ENCODE peak calls at places on chromosomes 16 and 17, in five cellular contexts. X, Q, A, D and H are unnamed samples.

GRCh38 chr16:50440991-50441390 is 72.2 kb upstream of the BRD7 start:
- DNase-seq in D (no peak), A (no peak), X (no peak), Q (peak), H (no peak)

GRCh38 chr16:2364638-2365210 is 24.2 kb upstream of the ABCA3 start:
- DNase-seq in Q (no peak), D (no peak), A (no peak), X (no peak), H (no peak)

GRCh38 chr16:49749816-49750215 is 106.1 kb downstream of the ZNF423 start:
- DNase-seq in Q (no peak), D (no peak), A (no peak), X (no peak), H (no peak)

GRCh38 chr16:66369055-66369592 is 2.6 kb downstream of the CDH5 start:
- DNase-seq in A (no peak), X (no peak), D (no peak), Q (no peak), H (no peak)

GRCh38 chr17:59001158-59001814 is 105.4 kb downstream of the TRIM37 start:
- DNase-seq in D (no peak), X (peak), Q (peak), A (no peak), H (no peak)

GRCh38 chr17:74513987-74514631 is 17.2 kb downstream of the CD300LB start:
- DNase-seq in D (no peak), A (no peak), X (peak), Q (peak), H (peak)

GRCh38 chr17:45700171-45701090 is 83.7 kb upstream of the CRHR1 start:
- DNase-seq in D (no peak), A (no peak), X (no peak), Q (no peak), H (no peak)

GRCh38 chr17:12789976-12790805 is 893 bp downstream of the ARHGAP44 start:
- DNase-seq in Q (no peak), A (no peak), D (no peak), X (no peak), H (no peak)

GRCh38 chr16:318628-319027 is 33.9 kb downstream of the AXIN1 start:
- DNase-seq in Q (no peak), A (no peak), D (no peak), X (no peak), H (no peak)

GRCh38 chr17:7080445-7081041 is 492 bp upstream of the CLEC10A start:
- DNase-seq in D (no peak), A (no peak), X (no peak), Q (no peak), H (peak)

GRCh38 chr17:76793775-76794174 is 55.9 kb downstream of the MFSD11 start:
- DNase-seq in Q (no peak), X (no peak), D (no peak), A (no peak), H (no peak)

GRCh38 chr17:80263253-80264047 is 2.8 kb downstream of the RNF213 start:
- DNase-seq in X (peak), Q (peak), A (peak), D (peak), H (no peak)

GRCh38 chr16:89489040-89489721 is 1.2 kb downstream of the ANKRD11 start:
- DNase-seq in D (peak), X (peak), A (peak), Q (peak), H (no peak)

GRCh38 chr16:30184430-30185140 is 1.2 kb downstream of the CORO1A start:
- DNase-seq in A (no peak), Q (no peak), X (peak), D (peak), H (no peak)

GRCh38 chr17:34639706-34640425 is 60.5 kb downstream of the TMEM132E start:
- DNase-seq in X (no peak), Q (no peak), A (no peak), D (no peak), H (peak)

GRCh38 chr16:53744449-53744848 is 40.5 kb downstream of the FTO start:
- DNase-seq in D (no peak), X (peak), Q (no peak), A (no peak), H (no peak)

GRCh38 chr16:77385481-77385880 is 49.4 kb downstream of the ADAMTS18 start:
- DNase-seq in D (no peak), A (no peak), Q (no peak), X (no peak), H (no peak)

GRCh38 chr16:73420244-73421040 is 372.5 kb upstream of the ZFHX3 start:
- DNase-seq in A (no peak), X (no peak), Q (peak), D (no peak), H (no peak)

GRCh38 chr16:636206-637080 is at the start of gene METTL26:
- DNase-seq in A (peak), D (peak), Q (peak), X (peak), H (no peak)

GRCh38 chr17:45788057-45788456 is 3.9 kb downstream of the CRHR1 start:
- DNase-seq in Q (no peak), A (no peak), X (no peak), D (no peak), H (no peak)